ENCODE peak calls at places on chromosomes 5 and 9, in five cellular contexts. X, W, I, Z and Y are unnamed samples.

GRCh38 chr9:136864996-136865767 is 926 bp downstream of the EDF1 start:
- DNase-seq in Z (no peak), W (no peak), X (no peak), I (no peak), Y (no peak)

GRCh38 chr5:135034963-135035677 is 1.1 kb upstream of the PITX1 start:
- DNase-seq in I (no peak), W (no peak), X (no peak), Z (no peak), Y (peak)

GRCh38 chr5:106489004-106489403 is 1181.7 kb downstream of the EFNA5 start:
- DNase-seq in X (no peak), I (no peak), Z (no peak), W (no peak), Y (no peak)

GRCh38 chr5:133746834-133747233 is 134.5 kb upstream of the FSTL4 start:
- DNase-seq in W (no peak), Z (no peak), X (no peak), I (no peak), Y (no peak)

GRCh38 chr5:26791021-26791420 is 247.4 kb downstream of the CDH9 start:
- DNase-seq in I (no peak), X (no peak), Z (no peak), W (no peak), Y (no peak)

GRCh38 chr5:40678021-40678939 is 1.4 kb upstream of the PTGER4 start:
- DNase-seq in I (no peak), X (peak), Z (no peak), W (no peak), Y (no peak)

GRCh38 chr5:6705088-6705487 is 8.1 kb upstream of the TENT4A start:
- DNase-seq in I (no peak), X (no peak), W (no peak), Z (no peak), Y (no peak)

GRCh38 chr9:84239341-84239740 is 101.2 kb downstream of the SLC28A3 start:
- DNase-seq in W (no peak), X (no peak), I (no peak), Z (no peak), Y (no peak)

GRCh38 chr9:9142001-9142400 is 1342.4 kb upstream of the DMAC1 start:
- DNase-seq in I (peak), X (no peak), W (no peak), Z (no peak), Y (no peak)

GRCh38 chr5:60672693-60673264 is 27.2 kb downstream of the DEPDC1B start:
- DNase-seq in Z (no peak), W (no peak), X (no peak), I (no peak), Y (no peak)

GRCh38 chr9:114313186-114313585 is 9.7 kb upstream of the ORM1 start:
- DNase-seq in W (no peak), X (no peak), Z (no peak), I (no peak), Y (no peak)

GRCh38 chr9:95505676-95506437 is 10.9 kb downstream of the PTCH1 start:
- DNase-seq in Z (no peak), I (peak), W (no peak), X (peak), Y (no peak)

GRCh38 chr5:21097661-21098060 is 1109.7 kb upstream of the CDH18 start:
- DNase-seq in I (no peak), W (no peak), X (no peak), Z (no peak), Y (no peak)

GRCh38 chr5:160181965-160182622 is 47.2 kb upstream of the FABP6 start:
- DNase-seq in Z (no peak), I (no peak), X (peak), W (no peak), Y (no peak)

GRCh38 chr5:6773342-6774035 is 60.3 kb downstream of the TENT4A start:
- DNase-seq in W (no peak), Z (no peak), I (peak), X (no peak), Y (no peak)

GRCh38 chr9:105620996-105621395 is 41.3 kb upstream of the TAL2 start:
- DNase-seq in Z (no peak), W (no peak), I (no peak), X (no peak), Y (no peak)

GRCh38 chr5:114361724-114362196 is at the start of gene KCNN2:
- DNase-seq in I (peak), X (peak), W (no peak), Z (peak), Y (peak)

GRCh38 chr5:1032551-1033027 is 24.0 kb downstream of the NKD2 start:
- DNase-seq in Z (no peak), I (no peak), X (no peak), W (no peak), Y (peak)

GRCh38 chr5:141326088-141326854 is 4.0 kb upstream of the PCDHGA1 start:
- DNase-seq in X (peak), W (peak), I (no peak), Z (peak), Y (peak)

GRCh38 chr5:43873791-43874190 is 270.8 kb downstream of the NNT start:
- DNase-seq in X (no peak), Z (no peak), W (no peak), I (no peak), Y (no peak)

GRCh38 chr9:126986506-126986951 is 71.9 kb downstream of the RALGPS1 start:
- DNase-seq in X (no peak), W (no peak), I (no peak), Z (no peak), Y (no peak)

GRCh38 chr5:41925555-41925946 is 470 bp downstream of the FBXO4 start:
- DNase-seq in W (no peak), I (peak), X (peak), Z (no peak), Y (no peak)

GRCh38 chr9:35697486-35697885 is 7.8 kb upstream of the TPM2 start:
- DNase-seq in I (no peak), X (no peak), W (no peak), Z (no peak), Y (peak)

GRCh38 chr5:68681929-68682328 is 411.9 kb upstream of the SLC30A5 start:
- DNase-seq in Z (no peak), W (no peak), I (no peak), X (no peak), Y (no peak)

GRCh38 chr5:172437445-172438303 is 16.7 kb downstream of the SH3PXD2B start:
- DNase-seq in X (peak), W (no peak), Z (no peak), I (peak), Y (peak)

GRCh38 chr9:129983891-129984290 is 59.1 kb downstream of the FNBP1 start:
- DNase-seq in X (no peak), Z (no peak), W (no peak), I (no peak), Y (no peak)

GRCh38 chr9:116661037-116661954 is 25.8 kb upstream of the TRIM32 start:
- DNase-seq in X (peak), I (peak), W (peak), Z (no peak), Y (no peak)

GRCh38 chr5:168931638-168932345 is 352.6 kb upstream of the PANK3 start:
- DNase-seq in I (no peak), Z (no peak), W (peak), X (peak), Y (no peak)

GRCh38 chr9:117714282-117714681 is 10.1 kb downstream of the TLR4 start:
- DNase-seq in W (no peak), X (no peak), I (no peak), Z (no peak), Y (no peak)

GRCh38 chr9:503331-503730 is 288.7 kb downstream of the DOCK8 start:
- DNase-seq in Z (no peak), I (peak), X (no peak), W (no peak), Y (no peak)

GRCh38 chr9:37745970-37746369 is 7.6 kb upstream of the TRMT10B start:
- DNase-seq in Z (no peak), W (no peak), I (no peak), X (no peak), Y (no peak)

GRCh38 chr5:120035815-120036577 is 406.6 kb downstream of the FAM170A start:
- DNase-seq in X (no peak), W (no peak), Z (no peak), I (no peak), Y (no peak)

GRCh38 chr5:79133121-79133656 is 21.6 kb downstream of the BHMT start:
- DNase-seq in W (no peak), X (peak), I (peak), Z (no peak), Y (no peak)

GRCh38 chr5:107633171-107633901 is 37.4 kb downstream of the EFNA5 start:
- DNase-seq in Z (no peak), W (no peak), I (no peak), X (peak), Y (peak)

GRCh38 chr5:40687316-40687715 is 7.6 kb downstream of the PTGER4 start:
- DNase-seq in I (no peak), W (no peak), X (no peak), Z (no peak), Y (no peak)

GRCh38 chr5:157602505-157602904 is 26.9 kb upstream of the ADAM19 start:
- DNase-seq in X (peak), W (no peak), Z (no peak), I (no peak), Y (no peak)